ENCODE peak calls at places on chromosomes 6 and 20, in eight cellular contexts. T is NCI-H345; P is activated CD4-positive, alpha-beta T cell treated with anti-CD3 and anti-CD28 coated beads, Interleukin-2, amount 50 U/mL, for 24 hours; D is activated T-helper 1 cell treated with Interleukin-2 at 50 U/mL for 16 hours; I is COLO829; B is activated gamma-delta T cell treated with Interleukin-2 at 50 U/mL for 16 hours; V is stimulated activated CD8-positive, alpha-beta memory T cell treated with anti-CD3 and anti-CD28 coated beads, Interleukin-4, amount 100 ng/mL, for 4 hours; U is right atrium auricular region. O is an unnamed sample.

GRCh38 chr20:47785900-47786762 is 850 bp upstream of the SULF2 start:
- DNase-seq in U (peak), D (no peak), I (no peak), B (no peak), T (peak), P (no peak), V (no peak), O (peak)

GRCh38 chr6:79570129-79570801 is 33.0 kb upstream of the LCA5 start:
- DNase-seq in D (no peak), B (no peak), T (peak), U (no peak), P (no peak), V (no peak), I (no peak), O (peak)

GRCh38 chr6:31970604-31971271 is 1.2 kb downstream of the DXO start:
- DNase-seq in T (peak), B (no peak), P (no peak), V (no peak), D (no peak), I (no peak), U (no peak), O (peak)

GRCh38 chr6:130744601-130745382 is 82.4 kb upstream of the SMLR1 start:
- DNase-seq in V (no peak), B (no peak), I (no peak), D (no peak), P (no peak), T (no peak), U (no peak), O (no peak)

GRCh38 chr6:137872071-137872470 is 5.0 kb downstream of the TNFAIP3 start:
- DNase-seq in P (no peak), T (no peak), U (no peak), V (no peak), I (no peak), D (no peak), B (no peak), O (no peak)

GRCh38 chr6:139602577-139602976 is 228.1 kb upstream of the CITED2 start:
- DNase-seq in U (no peak), V (no peak), D (no peak), P (no peak), T (no peak), B (no peak), I (no peak), O (no peak)

GRCh38 chr6:107473660-107474059 is 14.3 kb upstream of the PDSS2 start:
- DNase-seq in P (no peak), B (no peak), D (no peak), V (no peak), I (no peak), U (no peak), T (no peak), O (peak)

GRCh38 chr20:43243672-43244269 is 54.1 kb upstream of the PTPRT start:
- DNase-seq in T (peak), V (no peak), P (no peak), D (no peak), I (peak), U (no peak), B (no peak), O (no peak)

GRCh38 chr6:43125555-43125954 is 45.5 kb upstream of the SRF start:
- DNase-seq in B (no peak), D (no peak), I (no peak), U (no peak), T (no peak), P (no peak), V (no peak), O (peak)

GRCh38 chr6:41591859-41592502 is 45.8 kb downstream of the FOXP4 start:
- DNase-seq in T (peak), D (peak), B (peak), V (peak), P (peak), I (peak), U (peak), O (peak)

GRCh38 chr20:53708129-53708968 is 114.7 kb upstream of the ZNF217 start:
- DNase-seq in B (no peak), T (no peak), D (no peak), I (no peak), U (no peak), P (peak), V (no peak), O (no peak)

GRCh38 chr6:2658788-2659187 is 91.9 kb downstream of the MYLK4 start:
- DNase-seq in P (no peak), B (no peak), T (no peak), U (no peak), V (no peak), I (peak), D (no peak), O (no peak)

GRCh38 chr6:11346516-11346915 is 114.0 kb upstream of the NEDD9 start:
- DNase-seq in T (no peak), D (no peak), V (no peak), P (no peak), I (no peak), U (no peak), B (no peak), O (no peak)

GRCh38 chr20:37468886-37469285 is 52.2 kb upstream of the NNAT start:
- DNase-seq in D (no peak), I (no peak), V (no peak), U (no peak), B (no peak), P (no peak), T (no peak), O (no peak)